ENCODE peak calls at places on chromosome 13, in nine cellular contexts. One of them, this sample, is unnamed.

GRCh38 chr13:79749985-79750551 is 269.1 kb downstream of the NDFIP2 start:
- DNase-seq in lower leg skin: peak
- DNase-seq in CD8-positive, alpha-beta T cell: no peak
- DNase-seq in fibroblast of the aortic adventitia: peak
- DNase-seq in stomach: no peak
- DNase-seq in tibial artery: peak
- DNase-seq in neural progenitor cell: peak
- DNase-seq in GM20000: no peak
- DNase-seq in upper lobe of right lung: no peak
- DNase-seq in this sample: peak

GRCh38 chr13:33290421-33290965 is 4.9 kb upstream of the STARD13 start:
- DNase-seq in neural progenitor cell: no peak
- DNase-seq in lower leg skin: no peak
- DNase-seq in fibroblast of the aortic adventitia: no peak
- DNase-seq in upper lobe of right lung: no peak
- DNase-seq in GM20000: no peak
- DNase-seq in stomach: no peak
- DNase-seq in CD8-positive, alpha-beta T cell: no peak
- DNase-seq in tibial artery: no peak
- DNase-seq in this sample: no peak

GRCh38 chr13:61286148-61286745 is 129.4 kb downstream of the PCDH20 start:
- DNase-seq in neural progenitor cell: peak
- DNase-seq in upper lobe of right lung: no peak
- DNase-seq in CD8-positive, alpha-beta T cell: no peak
- DNase-seq in fibroblast of the aortic adventitia: no peak
- DNase-seq in tibial artery: no peak
- DNase-seq in stomach: peak
- DNase-seq in GM20000: no peak
- DNase-seq in lower leg skin: no peak
- DNase-seq in this sample: no peak

GRCh38 chr13:36858285-36858684 is 39.3 kb downstream of the RFXAP start:
- DNase-seq in lower leg skin: no peak
- DNase-seq in CD8-positive, alpha-beta T cell: no peak
- DNase-seq in fibroblast of the aortic adventitia: peak
- DNase-seq in GM20000: peak
- DNase-seq in stomach: no peak
- DNase-seq in neural progenitor cell: peak
- DNase-seq in upper lobe of right lung: no peak
- DNase-seq in tibial artery: no peak
- DNase-seq in this sample: peak

GRCh38 chr13:50283017-50283416 is 267.8 kb downstream of the KCNRG start:
- DNase-seq in neural progenitor cell: no peak
- DNase-seq in lower leg skin: no peak
- DNase-seq in stomach: no peak
- DNase-seq in GM20000: no peak
- DNase-seq in tibial artery: no peak
- DNase-seq in CD8-positive, alpha-beta T cell: no peak
- DNase-seq in upper lobe of right lung: no peak
- DNase-seq in fibroblast of the aortic adventitia: no peak
- DNase-seq in this sample: no peak

GRCh38 chr13:96052655-96053002 is 572 bp downstream of the UGGT2 start:
- DNase-seq in tibial artery: no peak
- DNase-seq in lower leg skin: no peak
- DNase-seq in stomach: no peak
- DNase-seq in fibroblast of the aortic adventitia: peak
- DNase-seq in CD8-positive, alpha-beta T cell: no peak
- DNase-seq in neural progenitor cell: no peak
- DNase-seq in GM20000: peak
- DNase-seq in upper lobe of right lung: no peak
- DNase-seq in this sample: peak

GRCh38 chr13:36413161-36413560 is 19.1 kb upstream of the CCNA1 start:
- DNase-seq in fibroblast of the aortic adventitia: peak
- DNase-seq in upper lobe of right lung: no peak
- DNase-seq in neural progenitor cell: no peak
- DNase-seq in stomach: no peak
- DNase-seq in tibial artery: no peak
- DNase-seq in GM20000: no peak
- DNase-seq in CD8-positive, alpha-beta T cell: no peak
- DNase-seq in lower leg skin: no peak
- DNase-seq in this sample: no peak

GRCh38 chr13:32829269-32829668 is 187.0 kb upstream of the KL start:
- DNase-seq in lower leg skin: no peak
- DNase-seq in GM20000: no peak
- DNase-seq in neural progenitor cell: no peak
- DNase-seq in upper lobe of right lung: no peak
- DNase-seq in tibial artery: no peak
- DNase-seq in fibroblast of the aortic adventitia: no peak
- DNase-seq in stomach: no peak
- DNase-seq in CD8-positive, alpha-beta T cell: no peak
- DNase-seq in this sample: no peak

GRCh38 chr13:114071441-114071840 is 61.0 kb downstream of the RASA3 start:
- DNase-seq in upper lobe of right lung: peak
- DNase-seq in tibial artery: no peak
- DNase-seq in GM20000: no peak
- DNase-seq in neural progenitor cell: peak
- DNase-seq in stomach: no peak
- DNase-seq in fibroblast of the aortic adventitia: no peak
- DNase-seq in CD8-positive, alpha-beta T cell: no peak
- DNase-seq in lower leg skin: no peak
- DNase-seq in this sample: no peak

GRCh38 chr13:29362849-29363604 is 232.5 kb downstream of the SLC7A1 start:
- DNase-seq in neural progenitor cell: peak
- DNase-seq in stomach: peak
- DNase-seq in lower leg skin: no peak
- DNase-seq in fibroblast of the aortic adventitia: peak
- DNase-seq in upper lobe of right lung: no peak
- DNase-seq in tibial artery: no peak
- DNase-seq in CD8-positive, alpha-beta T cell: peak
- DNase-seq in GM20000: peak
- DNase-seq in this sample: peak

GRCh38 chr13:41259875-41260501 is 3.4 kb downstream of the MTRF1 start:
- DNase-seq in CD8-positive, alpha-beta T cell: no peak
- DNase-seq in stomach: no peak
- DNase-seq in tibial artery: no peak
- DNase-seq in fibroblast of the aortic adventitia: no peak
- DNase-seq in neural progenitor cell: no peak
- DNase-seq in upper lobe of right lung: no peak
- DNase-seq in lower leg skin: no peak
- DNase-seq in GM20000: no peak
- DNase-seq in this sample: no peak

GRCh38 chr13:35448465-35448864 is 28.0 kb downstream of the MAB21L1 start:
- DNase-seq in fibroblast of the aortic adventitia: no peak
- DNase-seq in GM20000: no peak
- DNase-seq in tibial artery: no peak
- DNase-seq in upper lobe of right lung: no peak
- DNase-seq in stomach: no peak
- DNase-seq in CD8-positive, alpha-beta T cell: no peak
- DNase-seq in neural progenitor cell: no peak
- DNase-seq in lower leg skin: no peak
- DNase-seq in this sample: no peak

GRCh38 chr13:75055296-75055695 is 426.7 kb downstream of the TBC1D4 start:
- DNase-seq in tibial artery: no peak
- DNase-seq in fibroblast of the aortic adventitia: no peak
- DNase-seq in stomach: no peak
- DNase-seq in lower leg skin: no peak
- DNase-seq in CD8-positive, alpha-beta T cell: no peak
- DNase-seq in GM20000: no peak
- DNase-seq in neural progenitor cell: no peak
- DNase-seq in upper lobe of right lung: no peak
- DNase-seq in this sample: no peak

GRCh38 chr13:98228661-98229349 is 51.7 kb upstream of the RNF113B start:
- DNase-seq in tibial artery: no peak
- DNase-seq in fibroblast of the aortic adventitia: peak
- DNase-seq in stomach: no peak
- DNase-seq in lower leg skin: no peak
- DNase-seq in CD8-positive, alpha-beta T cell: no peak
- DNase-seq in neural progenitor cell: no peak
- DNase-seq in GM20000: no peak
- DNase-seq in upper lobe of right lung: no peak
- DNase-seq in this sample: peak

GRCh38 chr13:39417131-39417530 is 185.9 kb downstream of the LHFPL6 start:
- DNase-seq in upper lobe of right lung: no peak
- DNase-seq in stomach: no peak
- DNase-seq in CD8-positive, alpha-beta T cell: no peak
- DNase-seq in lower leg skin: no peak
- DNase-seq in GM20000: no peak
- DNase-seq in fibroblast of the aortic adventitia: no peak
- DNase-seq in tibial artery: no peak
- DNase-seq in neural progenitor cell: peak
- DNase-seq in this sample: peak
- TF ChIP-seq CTCF in upper lobe of right lung: peak
- TF ChIP-seq CTCF in stomach: no peak
- TF ChIP-seq CTCF in CD8-positive, alpha-beta T cell: no peak
- TF ChIP-seq CTCF in lower leg skin: no peak
- TF ChIP-seq CTCF in GM20000: no peak
- TF ChIP-seq CTCF in fibroblast of the aortic adventitia: peak
- TF ChIP-seq CTCF in tibial artery: no peak
- TF ChIP-seq CTCF in neural progenitor cell: peak
- TF ChIP-seq CTCF in this sample: peak

GRCh38 chr13:112900691-112901091 is 68.3 kb upstream of the MCF2L start:
- DNase-seq in GM20000: no peak
- DNase-seq in fibroblast of the aortic adventitia: no peak
- DNase-seq in stomach: no peak
- DNase-seq in upper lobe of right lung: no peak
- DNase-seq in neural progenitor cell: peak
- DNase-seq in lower leg skin: no peak
- DNase-seq in tibial artery: no peak
- DNase-seq in CD8-positive, alpha-beta T cell: no peak
- DNase-seq in this sample: no peak
- TF ChIP-seq CTCF in GM20000: no peak
- TF ChIP-seq CTCF in fibroblast of the aortic adventitia: no peak
- TF ChIP-seq CTCF in stomach: no peak
- TF ChIP-seq CTCF in upper lobe of right lung: no peak
- TF ChIP-seq CTCF in neural progenitor cell: no peak
- TF ChIP-seq CTCF in lower leg skin: no peak
- TF ChIP-seq CTCF in tibial artery: no peak
- TF ChIP-seq CTCF in CD8-positive, alpha-beta T cell: no peak
- TF ChIP-seq CTCF in this sample: no peak

DNA sequence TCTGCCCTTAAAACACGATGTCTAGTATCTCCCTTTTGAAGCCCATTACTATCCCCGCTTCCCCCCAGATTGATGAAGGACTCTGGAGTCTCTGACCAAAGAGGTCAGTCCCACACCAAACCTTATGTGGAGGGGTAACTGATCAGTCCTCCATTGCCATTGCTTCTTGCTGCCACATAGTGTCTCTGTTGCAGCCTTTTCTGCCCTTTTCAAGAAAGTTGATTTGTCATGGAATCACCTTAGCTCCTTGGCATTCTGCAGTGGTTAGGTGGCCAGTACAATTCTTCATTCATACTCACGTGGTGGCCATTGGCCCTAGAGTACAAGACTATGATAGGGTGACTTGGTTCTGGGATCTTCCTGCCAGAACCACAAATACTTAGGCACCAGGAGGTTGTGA is 8.4 kb upstream of the HTR2A start:
- DNase-seq in tibial artery: no peak
- DNase-seq in stomach: no peak
- DNase-seq in GM20000: no peak
- DNase-seq in lower leg skin: no peak
- DNase-seq in upper lobe of right lung: no peak
- DNase-seq in CD8-positive, alpha-beta T cell: no peak
- DNase-seq in neural progenitor cell: no peak
- DNase-seq in fibroblast of the aortic adventitia: peak
- DNase-seq in this sample: no peak
- TF ChIP-seq CTCF in tibial artery: no peak
- TF ChIP-seq CTCF in stomach: no peak
- TF ChIP-seq CTCF in GM20000: no peak
- TF ChIP-seq CTCF in lower leg skin: no peak
- TF ChIP-seq CTCF in upper lobe of right lung: no peak
- TF ChIP-seq CTCF in CD8-positive, alpha-beta T cell: no peak
- TF ChIP-seq CTCF in neural progenitor cell: peak
- TF ChIP-seq CTCF in fibroblast of the aortic adventitia: peak
- TF ChIP-seq CTCF in this sample: peak

GRCh38 chr13:21061077-21061945 is at the start of gene LATS2:
- DNase-seq in tibial artery: peak
- DNase-seq in CD8-positive, alpha-beta T cell: peak
- DNase-seq in fibroblast of the aortic adventitia: peak
- DNase-seq in GM20000: peak
- DNase-seq in stomach: peak
- DNase-seq in upper lobe of right lung: peak
- DNase-seq in neural progenitor cell: peak
- DNase-seq in lower leg skin: peak
- DNase-seq in this sample: peak
- TF ChIP-seq CTCF in tibial artery: peak
- TF ChIP-seq CTCF in CD8-positive, alpha-beta T cell: no peak
- TF ChIP-seq CTCF in fibroblast of the aortic adventitia: peak
- TF ChIP-seq CTCF in GM20000: no peak
- TF ChIP-seq CTCF in stomach: peak
- TF ChIP-seq CTCF in upper lobe of right lung: peak
- TF ChIP-seq CTCF in neural progenitor cell: no peak
- TF ChIP-seq CTCF in lower leg skin: no peak
- TF ChIP-seq CTCF in this sample: no peak

GRCh38 chr13:37956536-37956935 is 87.0 kb upstream of the TRPC4 start:
- DNase-seq in upper lobe of right lung: no peak
- DNase-seq in tibial artery: no peak
- DNase-seq in lower leg skin: no peak
- DNase-seq in CD8-positive, alpha-beta T cell: no peak
- DNase-seq in GM20000: no peak
- DNase-seq in stomach: no peak
- DNase-seq in fibroblast of the aortic adventitia: no peak
- DNase-seq in neural progenitor cell: no peak
- DNase-seq in this sample: no peak

GRCh38 chr13:37959284-37959683 is 89.7 kb upstream of the TRPC4 start:
- DNase-seq in stomach: no peak
- DNase-seq in fibroblast of the aortic adventitia: no peak
- DNase-seq in upper lobe of right lung: no peak
- DNase-seq in GM20000: no peak
- DNase-seq in CD8-positive, alpha-beta T cell: no peak
- DNase-seq in tibial artery: no peak
- DNase-seq in lower leg skin: no peak
- DNase-seq in neural progenitor cell: no peak
- DNase-seq in this sample: no peak

GRCh38 chr13:37966266-37966665 is 96.7 kb upstream of the TRPC4 start:
- DNase-seq in CD8-positive, alpha-beta T cell: no peak
- DNase-seq in fibroblast of the aortic adventitia: no peak
- DNase-seq in stomach: no peak
- DNase-seq in upper lobe of right lung: no peak
- DNase-seq in neural progenitor cell: no peak
- DNase-seq in lower leg skin: no peak
- DNase-seq in GM20000: no peak
- DNase-seq in tibial artery: no peak
- DNase-seq in this sample: no peak

DNA sequence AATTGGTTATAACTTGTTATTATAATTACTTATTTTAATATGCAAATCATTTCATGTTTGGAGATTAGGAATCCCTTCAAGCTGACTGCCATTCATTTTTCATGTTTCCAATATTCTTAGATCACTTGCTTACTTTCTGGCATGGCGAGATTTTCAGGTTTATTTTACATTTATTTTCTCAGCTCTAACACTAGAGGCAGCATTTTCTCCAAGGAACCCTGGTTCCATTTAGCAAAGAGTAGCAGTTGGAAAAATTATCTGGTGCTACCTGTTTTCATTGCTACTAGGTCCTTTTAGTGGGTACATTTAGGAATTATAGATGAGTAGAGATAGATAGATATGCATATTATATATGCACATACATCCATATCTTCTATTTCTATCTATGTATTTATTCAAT is 90.9 kb upstream of the TRPC4 start:
- DNase-seq in stomach: no peak
- DNase-seq in tibial artery: no peak
- DNase-seq in lower leg skin: no peak
- DNase-seq in GM20000: no peak
- DNase-seq in CD8-positive, alpha-beta T cell: no peak
- DNase-seq in neural progenitor cell: no peak
- DNase-seq in upper lobe of right lung: no peak
- DNase-seq in fibroblast of the aortic adventitia: no peak
- DNase-seq in this sample: no peak
- TF ChIP-seq CTCF in stomach: no peak
- TF ChIP-seq CTCF in tibial artery: no peak
- TF ChIP-seq CTCF in lower leg skin: no peak
- TF ChIP-seq CTCF in GM20000: no peak
- TF ChIP-seq CTCF in CD8-positive, alpha-beta T cell: no peak
- TF ChIP-seq CTCF in neural progenitor cell: peak
- TF ChIP-seq CTCF in upper lobe of right lung: no peak
- TF ChIP-seq CTCF in fibroblast of the aortic adventitia: peak
- TF ChIP-seq CTCF in this sample: peak

This sample was measured in HFFc6.